ENCODE peak calls at places on chromosomes 12 and 14, in seven cellular contexts. One of them, this sample, is unnamed.

GRCh38 chr12:30501718-30502117 is 194.0 kb downstream of the IPO8 start:
- DNase-seq in nephron progenitor cell: no peak
- DNase-seq in ACHN: no peak
- DNase-seq in activated CD4-positive, alpha-beta T cell treated with anti-CD3 and anti-CD28 coated beads, Interleukin-2, amount 10 ng/mL, durations not matched to agents 7 days and 5 days: no peak
- DNase-seq in Calu3: no peak
- DNase-seq in mucosa of descending colon: no peak
- DNase-seq in left ventricle myocardium inferior: no peak
- DNase-seq in this sample: no peak

GRCh38 chr12:121223283-121223946 is 13.5 kb downstream of the P2RX4 start:
- DNase-seq in nephron progenitor cell: no peak
- DNase-seq in ACHN: peak; percentile 29
- DNase-seq in activated CD4-positive, alpha-beta T cell treated with anti-CD3 and anti-CD28 coated beads, Interleukin-2, amount 10 ng/mL, durations not matched to agents 7 days and 5 days: peak; percentile 65
- DNase-seq in Calu3: peak; percentile 40
- DNase-seq in mucosa of descending colon: peak; percentile 77
- DNase-seq in left ventricle myocardium inferior: no peak
- DNase-seq in this sample: no peak

GRCh38 chr12:109310247-109311125 is 1.4 kb upstream of the FOXN4 start:
- DNase-seq in nephron progenitor cell: peak; percentile 43
- DNase-seq in ACHN: no peak
- DNase-seq in activated CD4-positive, alpha-beta T cell treated with anti-CD3 and anti-CD28 coated beads, Interleukin-2, amount 10 ng/mL, durations not matched to agents 7 days and 5 days: no peak
- DNase-seq in Calu3: no peak
- DNase-seq in mucosa of descending colon: no peak
- DNase-seq in left ventricle myocardium inferior: no peak
- DNase-seq in this sample: no peak

GRCh38 chr12:20044836-20045235 is 323.5 kb upstream of the PDE3A start:
- DNase-seq in nephron progenitor cell: no peak
- DNase-seq in ACHN: no peak
- DNase-seq in activated CD4-positive, alpha-beta T cell treated with anti-CD3 and anti-CD28 coated beads, Interleukin-2, amount 10 ng/mL, durations not matched to agents 7 days and 5 days: no peak
- DNase-seq in Calu3: no peak
- DNase-seq in mucosa of descending colon: no peak
- DNase-seq in left ventricle myocardium inferior: no peak
- DNase-seq in this sample: no peak

GRCh38 chr14:35480119-35480769 is 53.7 kb upstream of the INSM2 start:
- DNase-seq in nephron progenitor cell: no peak
- DNase-seq in ACHN: no peak
- DNase-seq in activated CD4-positive, alpha-beta T cell treated with anti-CD3 and anti-CD28 coated beads, Interleukin-2, amount 10 ng/mL, durations not matched to agents 7 days and 5 days: no peak
- DNase-seq in Calu3: no peak
- DNase-seq in mucosa of descending colon: no peak
- DNase-seq in left ventricle myocardium inferior: no peak
- DNase-seq in this sample: no peak

GRCh38 chr14:100879782-100880181 is 23.7 kb downstream of the RTL1 start:
- DNase-seq in nephron progenitor cell: no peak
- DNase-seq in ACHN: no peak
- DNase-seq in activated CD4-positive, alpha-beta T cell treated with anti-CD3 and anti-CD28 coated beads, Interleukin-2, amount 10 ng/mL, durations not matched to agents 7 days and 5 days: no peak
- DNase-seq in Calu3: no peak
- DNase-seq in mucosa of descending colon: no peak
- DNase-seq in left ventricle myocardium inferior: no peak
- DNase-seq in this sample: no peak

GRCh38 chr12:122687091-122687490 is 16.1 kb downstream of the HCAR2 start:
- DNase-seq in nephron progenitor cell: no peak
- DNase-seq in ACHN: no peak
- DNase-seq in activated CD4-positive, alpha-beta T cell treated with anti-CD3 and anti-CD28 coated beads, Interleukin-2, amount 10 ng/mL, durations not matched to agents 7 days and 5 days: no peak
- DNase-seq in Calu3: peak; percentile 20
- DNase-seq in mucosa of descending colon: peak; percentile 35
- DNase-seq in left ventricle myocardium inferior: no peak
- DNase-seq in this sample: no peak

GRCh38 chr14:104879201-104879982 is 14.3 kb downstream of the CEP170B start:
- DNase-seq in nephron progenitor cell: peak; percentile 4
- DNase-seq in ACHN: no peak
- DNase-seq in activated CD4-positive, alpha-beta T cell treated with anti-CD3 and anti-CD28 coated beads, Interleukin-2, amount 10 ng/mL, durations not matched to agents 7 days and 5 days: no peak
- DNase-seq in Calu3: no peak
- DNase-seq in mucosa of descending colon: peak; percentile 24
- DNase-seq in left ventricle myocardium inferior: peak; percentile 10
- DNase-seq in this sample: no peak

GRCh38 chr12:41277019-41277770 is 89.1 kb downstream of the PDZRN4 start:
- DNase-seq in nephron progenitor cell: peak; percentile 43
- DNase-seq in ACHN: peak; percentile 57
- DNase-seq in activated CD4-positive, alpha-beta T cell treated with anti-CD3 and anti-CD28 coated beads, Interleukin-2, amount 10 ng/mL, durations not matched to agents 7 days and 5 days: peak; percentile 23
- DNase-seq in Calu3: peak; percentile 16
- DNase-seq in mucosa of descending colon: no peak
- DNase-seq in left ventricle myocardium inferior: no peak
- DNase-seq in this sample: no peak

GRCh38 chr12:125056306-125056705 is 8.9 kb upstream of the AACS start:
- DNase-seq in nephron progenitor cell: no peak
- DNase-seq in ACHN: no peak
- DNase-seq in activated CD4-positive, alpha-beta T cell treated with anti-CD3 and anti-CD28 coated beads, Interleukin-2, amount 10 ng/mL, durations not matched to agents 7 days and 5 days: no peak
- DNase-seq in Calu3: no peak
- DNase-seq in mucosa of descending colon: no peak
- DNase-seq in left ventricle myocardium inferior: no peak
- DNase-seq in this sample: no peak

GRCh38 chr12:47218191-47218654 is 138.5 kb upstream of the AMIGO2 start:
- DNase-seq in nephron progenitor cell: no peak
- DNase-seq in ACHN: no peak
- DNase-seq in activated CD4-positive, alpha-beta T cell treated with anti-CD3 and anti-CD28 coated beads, Interleukin-2, amount 10 ng/mL, durations not matched to agents 7 days and 5 days: peak; percentile 52
- DNase-seq in Calu3: no peak
- DNase-seq in mucosa of descending colon: no peak
- DNase-seq in left ventricle myocardium inferior: no peak
- DNase-seq in this sample: no peak

GRCh38 chr14:59482471-59483331 is 1.5 kb downstream of the L3HYPDH start:
- DNase-seq in nephron progenitor cell: no peak
- DNase-seq in ACHN: peak; percentile 96
- DNase-seq in activated CD4-positive, alpha-beta T cell treated with anti-CD3 and anti-CD28 coated beads, Interleukin-2, amount 10 ng/mL, durations not matched to agents 7 days and 5 days: no peak
- DNase-seq in Calu3: peak; percentile 37
- DNase-seq in mucosa of descending colon: no peak
- DNase-seq in left ventricle myocardium inferior: no peak
- DNase-seq in this sample: peak; percentile 39

GRCh38 chr14:76701981-76702380 is 59.3 kb upstream of the VASH1 start:
- DNase-seq in nephron progenitor cell: no peak
- DNase-seq in ACHN: no peak
- DNase-seq in activated CD4-positive, alpha-beta T cell treated with anti-CD3 and anti-CD28 coated beads, Interleukin-2, amount 10 ng/mL, durations not matched to agents 7 days and 5 days: no peak
- DNase-seq in Calu3: no peak
- DNase-seq in mucosa of descending colon: no peak
- DNase-seq in left ventricle myocardium inferior: peak; percentile 65
- DNase-seq in this sample: peak; percentile 68

GRCh38 chr14:37124617-37125016 is 47.8 kb downstream of the SLC25A21 start:
- DNase-seq in nephron progenitor cell: no peak
- DNase-seq in ACHN: no peak
- DNase-seq in activated CD4-positive, alpha-beta T cell treated with anti-CD3 and anti-CD28 coated beads, Interleukin-2, amount 10 ng/mL, durations not matched to agents 7 days and 5 days: no peak
- DNase-seq in Calu3: peak; percentile 29
- DNase-seq in mucosa of descending colon: no peak
- DNase-seq in left ventricle myocardium inferior: no peak
- DNase-seq in this sample: no peak

GRCh38 chr12:726281-727140 is 25.9 kb upstream of the WNK1 start:
- DNase-seq in nephron progenitor cell: no peak
- DNase-seq in ACHN: peak; percentile 35
- DNase-seq in activated CD4-positive, alpha-beta T cell treated with anti-CD3 and anti-CD28 coated beads, Interleukin-2, amount 10 ng/mL, durations not matched to agents 7 days and 5 days: no peak
- DNase-seq in Calu3: no peak
- DNase-seq in mucosa of descending colon: no peak
- DNase-seq in left ventricle myocardium inferior: no peak
- DNase-seq in this sample: no peak

GRCh38 chr12:71157601-71158233 is at the start of gene TSPAN8:
- DNase-seq in nephron progenitor cell: no peak
- DNase-seq in ACHN: peak; percentile 14
- DNase-seq in activated CD4-positive, alpha-beta T cell treated with anti-CD3 and anti-CD28 coated beads, Interleukin-2, amount 10 ng/mL, durations not matched to agents 7 days and 5 days: no peak
- DNase-seq in Calu3: peak; percentile 54
- DNase-seq in mucosa of descending colon: peak; percentile 26
- DNase-seq in left ventricle myocardium inferior: no peak
- DNase-seq in this sample: no peak

GRCh38 chr14:33728010-33728498 is 222.8 kb downstream of the EGLN3 start:
- DNase-seq in nephron progenitor cell: no peak
- DNase-seq in ACHN: no peak
- DNase-seq in activated CD4-positive, alpha-beta T cell treated with anti-CD3 and anti-CD28 coated beads, Interleukin-2, amount 10 ng/mL, durations not matched to agents 7 days and 5 days: no peak
- DNase-seq in Calu3: no peak
- DNase-seq in mucosa of descending colon: no peak
- DNase-seq in left ventricle myocardium inferior: no peak
- DNase-seq in this sample: no peak